ENCODE peak calls at places on chromosomes 4 and X, in four cellular contexts. F is H1, O is HepG2, W is GM12878. V is an unnamed sample.

GRCh38 chr4:43238556-43238955 is 346.0 kb downstream of the GRXCR1 start:
- DNase-seq in W (no peak), O (no peak), F (no peak), V (no peak)

GRCh38 chr4:87153078-87153477 is 67.3 kb downstream of the KLHL8 start:
- DNase-seq in O (no peak), F (no peak), W (no peak), V (no peak)

GRCh38 chrX:69031181-69031580 is 134.1 kb downstream of the PJA1 start:
- DNase-seq in F (peak; percentile 45), O (peak; percentile 6), W (no peak), V (no peak)

GRCh38 chrX:129980540-129981206 is 1.8 kb upstream of the BCORL1 start:
- DNase-seq in F (peak; percentile 64), W (no peak), O (peak; percentile 25), V (no peak)

GRCh38 chrX:148070504-148070877 is 89.4 kb downstream of the FMR1NB start:
- DNase-seq in W (no peak), O (no peak), F (no peak), V (no peak)

GRCh38 chr4:40734497-40734896 is 15.3 kb upstream of the NSUN7 start:
- DNase-seq in F (no peak), O (no peak), W (no peak), V (no peak)

GRCh38 chr4:113869743-113870375 is 108.3 kb upstream of the CAMK2D start:
- DNase-seq in O (no peak), W (peak; percentile 54), F (no peak), V (no peak)

GRCh38 chr4:53863163-53863562 is 201.2 kb downstream of the CHIC2 start:
- DNase-seq in O (no peak), W (no peak), F (no peak), V (no peak)

GRCh38 chr4:74823194-74823593 is 28.9 kb upstream of the BTC start:
- DNase-seq in W (no peak), O (no peak), F (no peak), V (no peak)

GRCh38 chrX:28638775-28639174 is 51.5 kb downstream of the IL1RAPL1 start:
- DNase-seq in F (no peak), O (no peak), W (no peak), V (no peak)

GRCh38 chr4:39699676-39700409 is 1.9 kb downstream of the UBE2K start:
- DNase-seq in F (no peak), O (peak; percentile 42), W (no peak), V (no peak)

GRCh38 chrX:17405225-17405969 is 30.4 kb downstream of the NHS start:
- DNase-seq in F (no peak), W (no peak), O (peak; percentile 1), V (no peak)

GRCh38 chrX:54044126-54044876 is at the start of gene PHF8:
- DNase-seq in W (peak; percentile 77), O (peak; percentile 86), F (peak; percentile 92), V (peak; percentile 89)

GRCh38 chr4:18571252-18571885 is 549.8 kb upstream of the LCORL start:
- DNase-seq in F (no peak), O (peak; percentile 38), W (no peak), V (no peak)

GRCh38 chr4:174117445-174117844 is 166.0 kb downstream of the FBXO8 start:
- DNase-seq in F (no peak), O (no peak), W (no peak), V (no peak)

GRCh38 chrX:2572740-2573139 is 72.0 kb upstream of the DHRSX start:
- DNase-seq in W (no peak), F (no peak), O (peak; percentile 12), V (no peak)

GRCh38 chr4:119106036-119107000 is 29.3 kb upstream of the MYOZ2 start:
- DNase-seq in F (no peak), W (no peak), O (no peak), V (no peak)

GRCh38 chr4:5510506-5510905 is 197.9 kb downstream of the EVC2 start:
- DNase-seq in F (no peak), O (no peak), W (no peak), V (no peak)

GRCh38 chr4:124030038-124030638 is 633.5 kb downstream of the SPRY1 start:
- DNase-seq in O (no peak), W (no peak), F (no peak), V (no peak)

GRCh38 chr4:183333202-183333601 is 11.0 kb upstream of the CLDN24 start:
- DNase-seq in O (no peak), W (no peak), F (no peak), V (no peak)

GRCh38 chr4:41245983-41246382 is 10.7 kb upstream of the UCHL1 start:
- DNase-seq in O (no peak), F (no peak), W (no peak), V (no peak)

GRCh38 chr4:95549246-95550138 is 719 bp upstream of the UNC5C start:
- DNase-seq in F (peak; percentile 75), O (no peak), W (peak; percentile 38), V (no peak)

GRCh38 chr4:8157496-8157895 is 1.1 kb downstream of the ABLIM2 start:
- DNase-seq in W (no peak), F (no peak), O (no peak), V (no peak)

GRCh38 chr4:24656906-24657305 is 72.6 kb upstream of the DHX15 start:
- DNase-seq in O (no peak), F (no peak), W (no peak), V (no peak)
- TF ChIP-seq RFX5 in O (no peak), F (no peak), W (no peak), V (no peak)

GRCh38 chrX:39399387-39399786 is 598.1 kb downstream of the MID1IP1 start:
- DNase-seq in O (no peak), F (no peak), W (no peak), V (no peak)

GRCh38 chrX:39398973-39399268 is 597.7 kb downstream of the MID1IP1 start:
- DNase-seq in F (no peak), O (no peak), W (no peak), V (no peak)

GRCh38 chrX:39398215-39398972 is 597.1 kb downstream of the MID1IP1 start:
- DNase-seq in F (no peak), W (no peak), O (no peak), V (no peak)

GRCh38 chrX:39397561-39398200 is 596.4 kb downstream of the MID1IP1 start:
- DNase-seq in O (no peak), W (no peak), F (no peak), V (no peak)

GRCh38 chrX:39396358-39396995 is 595.2 kb downstream of the MID1IP1 start:
- DNase-seq in F (no peak), W (no peak), O (no peak), V (no peak)
- TF ChIP-seq SRF in F (no peak), W (no peak), O (no peak), V (no peak)

DNA sequence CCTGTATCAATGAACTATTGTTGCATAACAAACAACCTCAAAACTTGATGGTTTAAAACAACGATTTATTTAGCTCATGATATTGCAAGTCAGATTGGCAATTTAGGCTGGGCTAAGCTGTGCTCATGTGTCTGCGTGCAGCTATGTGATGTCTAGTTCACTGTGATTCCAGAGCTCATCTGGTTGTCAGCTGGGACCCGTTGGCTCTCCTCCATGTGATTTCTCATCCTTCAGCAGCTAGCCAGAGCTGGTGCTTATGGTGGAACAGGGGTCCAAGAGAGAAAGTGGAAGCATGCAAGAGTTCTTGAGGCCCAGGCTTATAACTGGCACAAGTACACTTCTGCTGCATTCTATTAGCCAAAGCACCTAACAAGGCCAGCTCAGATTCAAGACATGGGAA is 28.8 kb upstream of the TRPC3 start:
- DNase-seq in O (no peak), F (no peak), W (no peak), V (no peak)
- TF ChIP-seq EZH2 in O (no peak), F (no peak), W (no peak), V (no peak)

GRCh38 chrX:97402903-97403302 is 519.2 kb downstream of the RPA4 start:
- DNase-seq in F (no peak), W (no peak), O (no peak), V (no peak)
- TF ChIP-seq RFX5 in F (no peak), W (no peak), O (no peak), V (no peak)

GRCh38 chrX:65600106-65600505 is 65.5 kb upstream of the LAS1L start:
- DNase-seq in W (no peak), O (no peak), F (no peak), V (no peak)

GRCh38 chrX:65601126-65601525 is 66.3 kb upstream of the MSN start:
- DNase-seq in W (no peak), F (no peak), O (no peak), V (no peak)

GRCh38 chrX:65596270-65596669 is 61.7 kb upstream of the LAS1L start:
- DNase-seq in W (peak; percentile 43), O (no peak), F (no peak), V (no peak)

GRCh38 chrX:65601530-65602281 is 65.7 kb upstream of the MSN start:
- DNase-seq in O (peak; percentile 0), F (no peak), W (no peak), V (no peak)

GRCh38 chrX:65598559-65599147 is 64.1 kb upstream of the LAS1L start:
- DNase-seq in O (no peak), F (no peak), W (no peak), V (no peak)
- TF ChIP-seq SRF in O (no peak), F (no peak), W (no peak), V (no peak)

GRCh38 chr4:77082886-77083608 is 7.3 kb upstream of the CCNI start:
- DNase-seq in F (no peak), O (no peak), W (no peak), V (no peak)

GRCh38 chr4:77089880-77090279 is 14.1 kb upstream of the CCNI start:
- DNase-seq in W (no peak), F (no peak), O (no peak), V (no peak)

GRCh38 chr4:77078401-77078800 is 2.6 kb upstream of the CCNI start:
- DNase-seq in O (no peak), F (no peak), W (no peak), V (no peak)

GRCh38 chr4:77079281-77079680 is 3.5 kb upstream of the CCNI start:
- DNase-seq in W (no peak), O (no peak), F (no peak), V (no peak)

GRCh38 chr4:77084019-77084604 is 8.3 kb upstream of the CCNI start:
- DNase-seq in O (no peak), F (no peak), W (no peak), V (peak; percentile 45)
- TF ChIP-seq EZH2 in O (no peak), F (no peak), W (no peak), V (no peak)

GRCh38 chr4:108519208-108519833 is 101.1 kb upstream of the RPL34 start:
- DNase-seq in F (no peak), W (no peak), O (no peak), V (no peak)

GRCh38 chr4:108519911-108520310 is 100.5 kb upstream of the RPL34 start:
- DNase-seq in W (no peak), F (no peak), O (no peak), V (no peak)
- TF ChIP-seq RFX5 in W (no peak), F (no peak), O (no peak), V (no peak)

V was measured in K562.